ENCODE peak calls at places on chromosomes 2 and 18, in seven cellular contexts. One of them, this sample, is unnamed.

GRCh38 chr18:42578781-42579180 is 536.7 kb downstream of the RIT2 start:
- DNase-seq in activated T-helper 1 cell treated with Interleukin-2 at 50 U/mL for 16 hours: no peak
- DNase-seq in HCT116: no peak
- DNase-seq in Caki2: no peak
- DNase-seq in astrocyte of the cerebellum: no peak
- DNase-seq in BJ: no peak
- DNase-seq in T-helper 22 cell: no peak
- DNase-seq in this sample: peak; percentile 50

GRCh38 chr2:240248981-240249422 is 108.5 kb upstream of the OTOS start:
- DNase-seq in BJ: no peak
- DNase-seq in Caki2: no peak
- DNase-seq in activated T-helper 1 cell treated with Interleukin-2 at 50 U/mL for 16 hours: no peak
- DNase-seq in HCT116: no peak
- DNase-seq in T-helper 22 cell: no peak
- DNase-seq in astrocyte of the cerebellum: no peak
- DNase-seq in this sample: no peak

GRCh38 chr18:7596133-7596532 is 29.0 kb downstream of the PTPRM start:
- DNase-seq in T-helper 22 cell: no peak
- DNase-seq in astrocyte of the cerebellum: no peak
- DNase-seq in BJ: no peak
- DNase-seq in Caki2: no peak
- DNase-seq in activated T-helper 1 cell treated with Interleukin-2 at 50 U/mL for 16 hours: no peak
- DNase-seq in HCT116: no peak
- DNase-seq in this sample: peak; percentile 50

GRCh38 chr2:85705680-85706039 is 11.5 kb downstream of the GNLY start:
- DNase-seq in astrocyte of the cerebellum: peak; percentile 80
- DNase-seq in T-helper 22 cell: no peak
- DNase-seq in HCT116: peak; percentile 66
- DNase-seq in BJ: peak; percentile 88
- DNase-seq in activated T-helper 1 cell treated with Interleukin-2 at 50 U/mL for 16 hours: no peak
- DNase-seq in Caki2: no peak
- DNase-seq in this sample: peak; percentile 94

GRCh38 chr2:127591221-127591923 is 54.6 kb upstream of the GPR17 start:
- DNase-seq in activated T-helper 1 cell treated with Interleukin-2 at 50 U/mL for 16 hours: peak; percentile 34
- DNase-seq in Caki2: no peak
- DNase-seq in astrocyte of the cerebellum: peak; percentile 8
- DNase-seq in HCT116: peak; percentile 64
- DNase-seq in T-helper 22 cell: peak; percentile 8
- DNase-seq in BJ: no peak
- DNase-seq in this sample: peak; percentile 61

GRCh38 chr2:106282816-106283215 is 88.7 kb upstream of the UXS1 start:
- DNase-seq in activated T-helper 1 cell treated with Interleukin-2 at 50 U/mL for 16 hours: no peak
- DNase-seq in BJ: no peak
- DNase-seq in astrocyte of the cerebellum: no peak
- DNase-seq in Caki2: no peak
- DNase-seq in HCT116: no peak
- DNase-seq in T-helper 22 cell: no peak
- DNase-seq in this sample: no peak

GRCh38 chr2:25558262-25558661 is 115.1 kb downstream of the DTNB start:
- DNase-seq in Caki2: no peak
- DNase-seq in activated T-helper 1 cell treated with Interleukin-2 at 50 U/mL for 16 hours: no peak
- DNase-seq in astrocyte of the cerebellum: peak; percentile 32
- DNase-seq in T-helper 22 cell: no peak
- DNase-seq in HCT116: no peak
- DNase-seq in BJ: peak; percentile 39
- DNase-seq in this sample: peak; percentile 93

GRCh38 chr2:123061534-123061933 is 963.6 kb upstream of the CNTNAP5 start:
- DNase-seq in Caki2: no peak
- DNase-seq in T-helper 22 cell: no peak
- DNase-seq in activated T-helper 1 cell treated with Interleukin-2 at 50 U/mL for 16 hours: no peak
- DNase-seq in BJ: no peak
- DNase-seq in HCT116: no peak
- DNase-seq in astrocyte of the cerebellum: no peak
- DNase-seq in this sample: no peak

GRCh38 chr2:16727256-16727655 is 61.6 kb upstream of the CYRIA start:
- DNase-seq in BJ: no peak
- DNase-seq in T-helper 22 cell: no peak
- DNase-seq in HCT116: no peak
- DNase-seq in Caki2: no peak
- DNase-seq in astrocyte of the cerebellum: no peak
- DNase-seq in activated T-helper 1 cell treated with Interleukin-2 at 50 U/mL for 16 hours: no peak
- DNase-seq in this sample: no peak

GRCh38 chr18:61894751-61895524 is 2.1 kb upstream of the RNF152 start:
- DNase-seq in HCT116: no peak
- DNase-seq in astrocyte of the cerebellum: no peak
- DNase-seq in activated T-helper 1 cell treated with Interleukin-2 at 50 U/mL for 16 hours: no peak
- DNase-seq in T-helper 22 cell: no peak
- DNase-seq in Caki2: no peak
- DNase-seq in BJ: no peak
- DNase-seq in this sample: peak; percentile 21

GRCh38 chr2:75595541-75596395 is 35.0 kb upstream of the EVA1A start:
- DNase-seq in astrocyte of the cerebellum: peak; percentile 88
- DNase-seq in HCT116: no peak
- DNase-seq in T-helper 22 cell: no peak
- DNase-seq in activated T-helper 1 cell treated with Interleukin-2 at 50 U/mL for 16 hours: no peak
- DNase-seq in Caki2: peak; percentile 94
- DNase-seq in BJ: peak; percentile 88
- DNase-seq in this sample: peak; percentile 88

GRCh38 chr18:3689986-3690681 is 240.2 kb downstream of the TGIF1 start:
- DNase-seq in T-helper 22 cell: no peak
- DNase-seq in activated T-helper 1 cell treated with Interleukin-2 at 50 U/mL for 16 hours: no peak
- DNase-seq in HCT116: no peak
- DNase-seq in Caki2: peak; percentile 60
- DNase-seq in astrocyte of the cerebellum: no peak
- DNase-seq in BJ: no peak
- DNase-seq in this sample: no peak